ENCODE peak calls at places on chromosomes 4 and X, in four cellular contexts. H is osteocyte, F is T-helper 9 cell, L is NCI-H345. U is an unnamed sample.

GRCh38 chr4:94848326-94848725 is 90.6 kb downstream of the BMPR1B start:
- DNase-seq in L (no peak), H (no peak), F (no peak), U (no peak)

GRCh38 chrX:5051831-5052491 is 1176.7 kb downstream of the NLGN4X start:
- DNase-seq in H (no peak), L (no peak), F (no peak), U (no peak)

GRCh38 chrX:10090319-10090718 is 66.5 kb upstream of the CLCN4 start:
- DNase-seq in H (no peak), F (no peak), L (no peak), U (no peak)

GRCh38 chr4:25234390-25235367 is 846 bp downstream of the PI4K2B start:
- DNase-seq in L (peak), F (peak), H (peak), U (peak)

GRCh38 chr4:61918507-61919462 is 718.7 kb downstream of the ADGRL3 start:
- DNase-seq in H (no peak), F (no peak), L (no peak), U (no peak)

GRCh38 chr4:76955187-76955586 is 5.6 kb downstream of the SEPTIN11 start:
- DNase-seq in L (no peak), F (no peak), H (no peak), U (no peak)

GRCh38 chr4:53477666-53478065 is 100.2 kb downstream of the FIP1L1 start:
- DNase-seq in F (no peak), H (no peak), L (no peak), U (no peak)

GRCh38 chrX:20237864-20238263 is 28.8 kb downstream of the RPS6KA3 start:
- DNase-seq in L (no peak), F (no peak), H (no peak), U (no peak)

GRCh38 chrX:118329179-118329578 is 16.7 kb upstream of the WDR44 start:
- DNase-seq in F (no peak), L (no peak), H (no peak), U (no peak)

GRCh38 chr4:7362862-7363430 is 71.8 kb downstream of the PSAPL1 start:
- DNase-seq in F (no peak), H (no peak), L (no peak), U (no peak)

GRCh38 chr4:117284736-117285135 is 199.4 kb upstream of the TRAM1L1 start:
- DNase-seq in L (no peak), H (no peak), F (no peak), U (no peak)

GRCh38 chr4:75042601-75043208 is 109.8 kb downstream of the PARM1 start:
- DNase-seq in F (no peak), L (no peak), H (no peak), U (no peak)

U was measured in activated T-helper 1 cell treated with Interleukin-2 at 50 U/mL for 16 hours.